ENCODE peak calls at places on chromosome 11, in nine cellular contexts. W is ovary; M is germinal center; A is stimulated activated CD4-positive, alpha-beta T cell treated with anti-CD3 and anti-CD28 coated beads, TNF-alpha, amount 100 ng/mL, for 1 hour; C is activated T-helper 2 cell treated with anti-CD3 and anti-CD28 coated beads, Interferon-gamma antibody, Interleukin-2, Interleukin-4, amounts not matched to agents 10 μg/mL and 5 μg/mL and 100 μg/mL, durations not matched to agents 14 hours and 24 hours and 36 hours; S is dorsolateral prefrontal cortex; K is HEK293T; U is tibial nerve; V is GM04503. O is an unnamed sample.

GRCh38 chr11:35852056-35852455 is 91.8 kb upstream of the LDLRAD3 start:
- DNase-seq in W (no peak), M (no peak), A (no peak), C (no peak), S (peak), K (no peak), U (no peak), V (no peak), O (no peak)

GRCh38 chr11:125345706-125346561 is 150.1 kb downstream of the FEZ1 start:
- DNase-seq in W (peak), M (peak), A (no peak), C (peak), S (peak), K (peak), U (peak), V (peak), O (peak)

GRCh38 chr11:63663809-63664208 is 7.4 kb downstream of the ATL3 start:
- DNase-seq in W (no peak), M (no peak), A (no peak), C (no peak), S (no peak), K (no peak), U (no peak), V (no peak), O (no peak)

GRCh38 chr11:34890089-34890488 is 26.1 kb downstream of the APIP start:
- DNase-seq in W (no peak), M (no peak), A (no peak), C (no peak), S (no peak), K (no peak), U (no peak), V (no peak), O (no peak)

GRCh38 chr11:28559497-28559896 is 451.3 kb downstream of the METTL15 start:
- DNase-seq in W (no peak), M (no peak), A (no peak), C (no peak), S (no peak), K (no peak), U (no peak), V (no peak), O (no peak)

GRCh38 chr11:87036756-87037449 is 831 bp upstream of the TMEM135 start:
- DNase-seq in W (no peak), M (no peak), A (no peak), C (no peak), S (no peak), K (no peak), U (no peak), V (no peak), O (no peak)

GRCh38 chr11:69245041-69245440 is 48.9 kb upstream of the MYEOV start:
- DNase-seq in W (no peak), M (no peak), A (no peak), C (no peak), S (no peak), K (no peak), U (no peak), V (no peak), O (no peak)

GRCh38 chr11:69234740-69235710 is 58.9 kb upstream of the MYEOV start:
- DNase-seq in W (no peak), M (no peak), A (no peak), C (no peak), S (no peak), K (no peak), U (no peak), V (no peak), O (no peak)